ENCODE peak calls at places on chromosomes 6 and 20, in six cellular contexts. Y is HFF-Myc, C is thyroid gland, J is cardiac fibroblast, F is lower lobe of right lung, H is mammary epithelial cell. W is an unnamed sample.
A peak's percentile ranks its signal among the peaks of the same experiment; 100 is the strongest.

GRCh38 chr6:41770381-41771057 is 9.2 kb downstream of the FRS3 start:
- DNase-seq in C (no peak), J (no peak), F (no peak), Y (no peak), H (no peak), W (no peak)

GRCh38 chr20:20017852-20018245 is 687 bp downstream of the NAA20 start:
- DNase-seq in Y (no peak), J (no peak), F (no peak), H (peak; percentile 36), C (no peak), W (no peak)

GRCh38 chr20:60262967-60263603 is 304.9 kb downstream of the CDH26 start:
- DNase-seq in F (peak; percentile 60), H (peak; percentile 28), J (peak; percentile 19), Y (no peak), C (no peak), W (no peak)

GRCh38 chr6:43055966-43056365 is 2.3 kb upstream of the CUL7 start:
- DNase-seq in Y (no peak), C (no peak), H (no peak), J (no peak), F (no peak), W (no peak)

GRCh38 chr20:33733654-33734576 is 2.1 kb downstream of the ZNF341 start:
- DNase-seq in F (no peak), J (peak; percentile 86), C (no peak), Y (no peak), H (peak; percentile 31), W (peak; percentile 68)

GRCh38 chr6:152435816-152436215 is 201.3 kb downstream of the SYNE1 start:
- DNase-seq in J (no peak), Y (no peak), H (no peak), C (no peak), F (no peak), W (no peak)

GRCh38 chr6:100719883-100720682 is 161.0 kb downstream of the ASCC3 start:
- DNase-seq in H (peak; percentile 12), C (no peak), J (peak; percentile 69), F (no peak), Y (peak; percentile 4), W (no peak)

GRCh38 chr20:37850724-37851123 is 52.2 kb upstream of the VSTM2L start:
- DNase-seq in F (no peak), C (no peak), J (no peak), Y (no peak), H (no peak), W (no peak)

GRCh38 chr6:34284563-34285545 is 36.0 kb upstream of the SMIM29 start:
- DNase-seq in H (no peak), Y (peak; percentile 12), J (peak; percentile 88), C (peak; percentile 12), F (peak; percentile 76), W (no peak)

GRCh38 chr6:42745083-42745637 is 743 bp downstream of the TBCC start:
- DNase-seq in C (peak; percentile 34), F (peak; percentile 59), J (peak; percentile 28), H (peak; percentile 29), Y (no peak), W (no peak)

GRCh38 chr20:44733341-44734069 is 12.2 kb upstream of the KCNK15 start:
- DNase-seq in H (peak; percentile 57), F (peak; percentile 68), C (peak; percentile 69), J (peak; percentile 80), Y (no peak), W (no peak)

GRCh38 chr20:58583586-58583985 is 67.5 kb upstream of the STX16 start:
- DNase-seq in F (no peak), Y (no peak), C (no peak), J (no peak), H (no peak), W (no peak)

GRCh38 chr6:109010703-109011102 is 83.9 kb downstream of the SESN1 start:
- DNase-seq in J (no peak), H (no peak), C (peak; percentile 19), F (no peak), Y (no peak), W (no peak)

GRCh38 chr6:166907373-166907841 is 48.9 kb downstream of the RNASET2 start:
- DNase-seq in H (no peak), F (no peak), J (no peak), C (no peak), Y (no peak), W (no peak)

GRCh38 chr20:14879020-14879697 is 541.7 kb upstream of the FLRT3 start:
- DNase-seq in C (no peak), F (no peak), H (peak; percentile 95), Y (peak; percentile 39), J (peak; percentile 32), W (peak; percentile 61)

GRCh38 chr20:45347936-45348809 is at the start of gene SDC4:
- DNase-seq in F (peak; percentile 82), J (peak; percentile 56), H (peak; percentile 84), C (peak; percentile 69), Y (no peak), W (no peak)

GRCh38 chr6:153956807-153957206 is 82.2 kb upstream of the OPRM1 start:
- DNase-seq in H (peak; percentile 25), J (peak; percentile 33), Y (no peak), C (no peak), F (no peak), W (no peak)

GRCh38 chr20:4973330-4974097 is 27.8 kb downstream of the SLC23A2 start:
- DNase-seq in Y (peak; percentile 39), C (peak; percentile 89), H (no peak), F (peak; percentile 59), J (peak; percentile 86), W (peak; percentile 64)

GRCh38 chr6:122482750-122483080 is 11.1 kb upstream of the SERINC1 start:
- DNase-seq in F (no peak), J (no peak), C (no peak), H (no peak), Y (no peak), W (no peak)

GRCh38 chr20:56181593-56181992 is 66.9 kb upstream of the MC3R start:
- DNase-seq in F (no peak), C (peak; percentile 5), H (no peak), Y (no peak), J (no peak), W (no peak)

GRCh38 chr6:12348530-12349511 is 58.7 kb downstream of the EDN1 start:
- DNase-seq in C (no peak), Y (peak; percentile 36), J (peak; percentile 94), F (peak; percentile 60), H (peak; percentile 83), W (no peak)

GRCh38 chr6:15114061-15114460 is 131.8 kb upstream of the JARID2 start:
- DNase-seq in C (no peak), Y (no peak), H (no peak), J (no peak), F (no peak), W (no peak)

GRCh38 chr20:50744143-50744792 is 12.9 kb downstream of the PARD6B start:
- DNase-seq in C (peak; percentile 69), Y (peak; percentile 81), J (peak; percentile 90), H (peak; percentile 89), F (no peak), W (no peak)

GRCh38 chr20:45823949-45824835 is 2.9 kb downstream of the TNNC2 start:
- DNase-seq in Y (no peak), H (peak; percentile 37), C (peak; percentile 41), F (peak; percentile 53), J (peak; percentile 50), W (no peak)

GRCh38 chr6:165834613-165835259 is 171.7 kb upstream of the PDE10A start:
- DNase-seq in J (peak; percentile 31), Y (no peak), F (peak; percentile 91), C (peak; percentile 100), H (no peak), W (peak; percentile 42)

GRCh38 chr20:17315491-17316231 is 88.8 kb downstream of the PCSK2 start:
- DNase-seq in C (peak; percentile 11), Y (no peak), J (no peak), F (no peak), H (no peak), W (peak; percentile 18)

GRCh38 chr20:58652606-58653303 is 1.7 kb downstream of the STX16 start:
- DNase-seq in C (no peak), Y (no peak), F (no peak), H (no peak), J (peak; percentile 39), W (no peak)

GRCh38 chr6:150894935-150895686 is 29.6 kb downstream of the MTHFD1L start:
- DNase-seq in H (peak; percentile 50), C (no peak), J (peak; percentile 39), F (no peak), Y (peak; percentile 73), W (no peak)

GRCh38 chr20:34250005-34250404 is 8.8 kb downstream of the ASIP start:
- DNase-seq in Y (no peak), J (no peak), C (no peak), H (no peak), F (no peak), W (no peak)

GRCh38 chr20:61922411-61922810 is 143.3 kb downstream of the TAF4 start:
- DNase-seq in H (no peak), Y (no peak), J (no peak), C (no peak), F (peak; percentile 20), W (no peak)

GRCh38 chr6:39018103-39018502 is 30.5 kb upstream of the GLP1R start:
- DNase-seq in H (no peak), F (no peak), Y (no peak), C (no peak), J (no peak), W (no peak)

GRCh38 chr6:31308050-31308844 is 36.4 kb upstream of the HLA-C start:
- DNase-seq in F (peak; percentile 93), J (peak; percentile 9), H (peak; percentile 24), C (peak; percentile 87), Y (no peak), W (no peak)

GRCh38 chr6:387293-387694 is 4.3 kb upstream of the IRF4 start:
- DNase-seq in H (peak; percentile 26), Y (no peak), J (peak; percentile 19), F (no peak), C (no peak), W (no peak)

GRCh38 chr6:132484680-132485018 is 28.3 kb downstream of the STX7 start:
- DNase-seq in H (no peak), Y (no peak), C (no peak), J (no peak), F (no peak), W (no peak)
- H3K4me3 ChIP-seq in H (no peak overlapping the region), Y (no peak overlapping the region), C (no peak overlapping the region), J (no peak overlapping the region), F (no peak overlapping the region), W (no peak overlapping the region)

GRCh38 chr20:24305366-24305765 is 164.1 kb upstream of the SYNDIG1 start:
- DNase-seq in Y (no peak), C (no peak), J (no peak), H (no peak), F (no peak), W (no peak)

GRCh38 chr20:24297928-24298327 is 171.5 kb upstream of the SYNDIG1 start:
- DNase-seq in J (no peak), H (no peak), F (no peak), C (no peak), Y (no peak), W (no peak)

GRCh38 chr20:24303393-24303792 is 166.0 kb upstream of the SYNDIG1 start:
- DNase-seq in F (no peak), J (peak; percentile 6), Y (no peak), C (no peak), H (no peak), W (no peak)
- TF ChIP-seq CTCF in F (no peak), J (no peak), Y (no peak), C (no peak), H (peak; percentile 24), W (peak; percentile 17)

GRCh38 chr6:170256641-170257040 is 34.2 kb downstream of the DLL1 start:
- DNase-seq in F (no peak), Y (no peak), J (no peak), C (no peak), H (no peak), W (no peak)
- H3K4me3 ChIP-seq in F (no peak overlapping the region), Y (no peak overlapping the region), J (no peak overlapping the region), C (no peak overlapping the region), H (no peak overlapping the region), W (no peak overlapping the region)

GRCh38 chr6:157831018-157831369 is 7.9 kb downstream of the SNX9 start:
- DNase-seq in F (no peak), Y (no peak), C (no peak), H (no peak), J (no peak), W (no peak)
- TF ChIP-seq CTCF in F (no peak), Y (no peak), C (no peak), H (no peak), J (no peak), W (no peak)

W was measured in epithelial cell of proximal tubule.